ENCODE peak calls at places on chromosomes 7 and 10, in nine cellular contexts. One of them, this sample, is unnamed.

GRCh38 chr10:86224354-86225097 is 142.1 kb downstream of the GRID1 start:
- DNase-seq in iPS-NIHi11: no peak
- DNase-seq in mucosa of descending colon: no peak
- DNase-seq in NCI-H1105 treated with DMSO at 0.1 percent for 48 hours: no peak
- DNase-seq in stimulated activated CD8-positive, alpha-beta memory T cell treated with anti-CD3 and anti-CD28 coated beads, Interleukin-2, amount 100 ng/mL, for 1 hour: no peak
- DNase-seq in heart right ventricle: no peak
- DNase-seq in cerebellum: no peak
- DNase-seq in HT1080: peak
- DNase-seq in M059J: peak
- DNase-seq in this sample: no peak

GRCh38 chr10:25811141-25811685 is 122.8 kb upstream of the MYO3A start:
- DNase-seq in iPS-NIHi11: no peak
- DNase-seq in mucosa of descending colon: no peak
- DNase-seq in NCI-H1105 treated with DMSO at 0.1 percent for 48 hours: no peak
- DNase-seq in stimulated activated CD8-positive, alpha-beta memory T cell treated with anti-CD3 and anti-CD28 coated beads, Interleukin-2, amount 100 ng/mL, for 1 hour: no peak
- DNase-seq in heart right ventricle: no peak
- DNase-seq in cerebellum: no peak
- DNase-seq in HT1080: no peak
- DNase-seq in M059J: peak
- DNase-seq in this sample: no peak

GRCh38 chr10:121880842-121881423 is 46.9 kb downstream of the ATE1 start:
- DNase-seq in iPS-NIHi11: no peak
- DNase-seq in mucosa of descending colon: no peak
- DNase-seq in NCI-H1105 treated with DMSO at 0.1 percent for 48 hours: peak
- DNase-seq in stimulated activated CD8-positive, alpha-beta memory T cell treated with anti-CD3 and anti-CD28 coated beads, Interleukin-2, amount 100 ng/mL, for 1 hour: no peak
- DNase-seq in heart right ventricle: no peak
- DNase-seq in cerebellum: no peak
- DNase-seq in HT1080: no peak
- DNase-seq in M059J: no peak
- DNase-seq in this sample: no peak

GRCh38 chr7:50355817-50356178 is 51.3 kb downstream of the IKZF1 start:
- DNase-seq in iPS-NIHi11: peak
- DNase-seq in mucosa of descending colon: no peak
- DNase-seq in NCI-H1105 treated with DMSO at 0.1 percent for 48 hours: no peak
- DNase-seq in stimulated activated CD8-positive, alpha-beta memory T cell treated with anti-CD3 and anti-CD28 coated beads, Interleukin-2, amount 100 ng/mL, for 1 hour: no peak
- DNase-seq in heart right ventricle: no peak
- DNase-seq in cerebellum: no peak
- DNase-seq in HT1080: no peak
- DNase-seq in M059J: no peak
- DNase-seq in this sample: no peak

GRCh38 chr10:30062090-30062489 is 2.7 kb upstream of the JCAD start:
- DNase-seq in iPS-NIHi11: no peak
- DNase-seq in mucosa of descending colon: no peak
- DNase-seq in NCI-H1105 treated with DMSO at 0.1 percent for 48 hours: no peak
- DNase-seq in stimulated activated CD8-positive, alpha-beta memory T cell treated with anti-CD3 and anti-CD28 coated beads, Interleukin-2, amount 100 ng/mL, for 1 hour: no peak
- DNase-seq in heart right ventricle: no peak
- DNase-seq in cerebellum: no peak
- DNase-seq in HT1080: peak
- DNase-seq in M059J: peak
- DNase-seq in this sample: no peak

GRCh38 chr7:23020742-23021401 is 6.9 kb upstream of the HYCC1 start:
- DNase-seq in iPS-NIHi11: no peak
- DNase-seq in mucosa of descending colon: no peak
- DNase-seq in NCI-H1105 treated with DMSO at 0.1 percent for 48 hours: no peak
- DNase-seq in stimulated activated CD8-positive, alpha-beta memory T cell treated with anti-CD3 and anti-CD28 coated beads, Interleukin-2, amount 100 ng/mL, for 1 hour: no peak
- DNase-seq in heart right ventricle: no peak
- DNase-seq in cerebellum: no peak
- DNase-seq in HT1080: peak
- DNase-seq in M059J: peak
- DNase-seq in this sample: no peak

GRCh38 chr10:34638405-34639054 is 176.6 kb downstream of the PARD3 start:
- DNase-seq in iPS-NIHi11: peak
- DNase-seq in mucosa of descending colon: peak
- DNase-seq in NCI-H1105 treated with DMSO at 0.1 percent for 48 hours: peak
- DNase-seq in stimulated activated CD8-positive, alpha-beta memory T cell treated with anti-CD3 and anti-CD28 coated beads, Interleukin-2, amount 100 ng/mL, for 1 hour: peak
- DNase-seq in heart right ventricle: peak
- DNase-seq in cerebellum: peak
- DNase-seq in HT1080: peak
- DNase-seq in M059J: peak
- DNase-seq in this sample: peak

GRCh38 chr7:15832996-15833395 is 146.5 kb upstream of the MEOX2 start:
- DNase-seq in iPS-NIHi11: no peak
- DNase-seq in mucosa of descending colon: peak
- DNase-seq in NCI-H1105 treated with DMSO at 0.1 percent for 48 hours: peak
- DNase-seq in stimulated activated CD8-positive, alpha-beta memory T cell treated with anti-CD3 and anti-CD28 coated beads, Interleukin-2, amount 100 ng/mL, for 1 hour: no peak
- DNase-seq in heart right ventricle: peak
- DNase-seq in cerebellum: no peak
- DNase-seq in HT1080: no peak
- DNase-seq in M059J: no peak
- DNase-seq in this sample: no peak

GRCh38 chr7:112215787-112216186 is 9.3 kb downstream of the ZNF277 start:
- DNase-seq in iPS-NIHi11: no peak
- DNase-seq in mucosa of descending colon: no peak
- DNase-seq in NCI-H1105 treated with DMSO at 0.1 percent for 48 hours: no peak
- DNase-seq in stimulated activated CD8-positive, alpha-beta memory T cell treated with anti-CD3 and anti-CD28 coated beads, Interleukin-2, amount 100 ng/mL, for 1 hour: no peak
- DNase-seq in heart right ventricle: no peak
- DNase-seq in cerebellum: no peak
- DNase-seq in HT1080: no peak
- DNase-seq in M059J: no peak
- DNase-seq in this sample: no peak